ENCODE peak calls at places on chromosomes 16 and 17, in six cellular contexts. B, W, N, X, R and G are unnamed samples.

GRCh38 chr17:17723354-17724261 is 42.4 kb downstream of the RAI1 start:
- DNase-seq in X (no peak), R (no peak), W (no peak), N (no peak), B (peak; percentile 76), G (peak; percentile 62)

GRCh38 chr17:12395733-12396354 is 269.8 kb upstream of the MYOCD start:
- DNase-seq in R (no peak), N (no peak), X (no peak), W (no peak), B (peak; percentile 6), G (no peak)

GRCh38 chr17:42999003-42999525 is 845 bp downstream of the RPL27 start:
- DNase-seq in N (no peak), W (no peak), B (no peak), X (no peak), R (no peak), G (no peak)

GRCh38 chr16:85908444-85908843 is 9.5 kb downstream of the IRF8 start:
- DNase-seq in B (no peak), R (no peak), N (peak; percentile 75), X (no peak), W (no peak), G (peak; percentile 70)

GRCh38 chr16:54462766-54463165 is 176.2 kb upstream of the IRX3 start:
- DNase-seq in N (no peak), R (no peak), W (no peak), B (no peak), X (no peak), G (no peak)

GRCh38 chr16:65667013-65667578 is 545.2 kb upstream of the CDH11 start:
- DNase-seq in N (no peak), B (peak; percentile 55), R (no peak), W (no peak), X (no peak), G (no peak)

GRCh38 chr17:50944054-50944901 is 78.1 kb upstream of the TOB1 start:
- DNase-seq in B (peak; percentile 29), X (peak; percentile 63), R (peak; percentile 96), W (peak; percentile 88), N (peak; percentile 93), G (peak; percentile 71)

GRCh38 chr16:69017036-69017783 is 88.2 kb upstream of the HAS3 start:
- DNase-seq in B (peak; percentile 50), N (no peak), X (no peak), R (no peak), W (no peak), G (no peak)

GRCh38 chr16:82542714-82543113 is 84.1 kb upstream of the CDH13 start:
- DNase-seq in X (no peak), W (no peak), N (no peak), B (no peak), R (no peak), G (no peak)

GRCh38 chr16:67917140-67917851 is 14.4 kb downstream of the CTRL start:
- DNase-seq in R (no peak), B (no peak), W (peak; percentile 69), X (no peak), N (no peak), G (no peak)

GRCh38 chr17:17890773-17891759 is 54.3 kb upstream of the SREBF1 start:
- DNase-seq in X (peak; percentile 39), R (no peak), B (peak; percentile 78), W (peak; percentile 38), N (peak; percentile 75), G (peak; percentile 82)

GRCh38 chr17:54694287-54694887 is 206.3 kb upstream of the TOM1L1 start:
- DNase-seq in X (no peak), W (no peak), B (no peak), N (no peak), R (no peak), G (no peak)

GRCh38 chr17:31649302-31649701 is 209.7 kb downstream of the COPRS start:
- DNase-seq in W (no peak), R (no peak), N (no peak), X (no peak), B (no peak), G (no peak)

GRCh38 chr17:17300624-17301568 is 2.3 kb upstream of the NT5M start:
- DNase-seq in X (peak; percentile 51), W (peak; percentile 44), N (peak; percentile 68), R (no peak), B (peak; percentile 35), G (peak; percentile 71)

GRCh38 chr16:54048994-54049929 is 237.3 kb downstream of the IRX3 start:
- DNase-seq in R (no peak), X (no peak), W (no peak), N (no peak), B (no peak), G (no peak)

GRCh38 chr17:72943826-72944689 is 148.4 kb downstream of the SLC39A11 start:
- DNase-seq in X (no peak), N (no peak), B (no peak), R (no peak), W (no peak), G (no peak)

GRCh38 chr17:40490289-40490853 is 11.1 kb downstream of the TNS4 start:
- DNase-seq in W (peak; percentile 38), N (peak; percentile 67), B (peak; percentile 78), X (no peak), R (no peak), G (no peak)

GRCh38 chr16:71367243-71367976 is 8.9 kb downstream of the CALB2 start:
- DNase-seq in W (no peak), B (peak; percentile 49), R (no peak), X (peak; percentile 40), N (peak; percentile 54), G (peak; percentile 62)

GRCh38 chr17:38893612-38894011 is 23.8 kb downstream of the LASP1 start:
- DNase-seq in X (no peak), N (no peak), R (no peak), B (no peak), W (peak; percentile 52), G (no peak)

GRCh38 chr16:67110136-67110847 is 551 bp downstream of the PHAF1 start:
- DNase-seq in X (no peak), W (no peak), B (no peak), N (no peak), R (no peak), G (peak; percentile 35)

GRCh38 chr16:71358464-71359031 is at the start of gene CALB2:
- DNase-seq in B (peak; percentile 47), N (peak; percentile 80), X (peak; percentile 75), W (peak; percentile 70), R (peak; percentile 67), G (peak; percentile 85)

GRCh38 chr16:85460983-85461813 is 151.9 kb upstream of the GSE1 start:
- DNase-seq in R (no peak), X (no peak), B (peak; percentile 53), W (no peak), N (no peak), G (no peak)

DNA sequence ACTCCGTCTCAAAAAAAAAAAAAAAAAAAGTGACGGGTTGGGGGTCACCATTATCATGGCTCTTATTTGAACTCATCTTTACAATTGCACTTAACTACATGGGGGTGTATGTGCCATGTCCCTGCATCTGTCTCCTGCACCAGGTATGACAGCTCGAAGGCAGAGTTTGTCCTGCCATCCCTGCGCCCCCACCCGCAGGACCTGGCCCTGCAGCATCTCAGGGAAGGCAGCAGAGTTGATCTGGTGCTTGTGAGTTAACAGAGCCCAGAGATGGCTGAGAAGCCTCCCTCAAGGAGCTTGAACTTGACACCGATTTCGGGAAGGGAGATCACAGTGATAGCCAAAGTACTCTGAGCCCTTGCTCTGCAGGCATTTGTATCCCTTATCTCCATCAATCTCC is 44.8 kb downstream of the C16orf82 start:
- DNase-seq in B (no peak), N (no peak), W (no peak), R (peak; percentile 10), X (no peak), G (no peak)
- TF ChIP-seq CTCF in B (no peak), N (no peak), W (no peak), R (no peak), X (no peak), G (no peak)

DNA sequence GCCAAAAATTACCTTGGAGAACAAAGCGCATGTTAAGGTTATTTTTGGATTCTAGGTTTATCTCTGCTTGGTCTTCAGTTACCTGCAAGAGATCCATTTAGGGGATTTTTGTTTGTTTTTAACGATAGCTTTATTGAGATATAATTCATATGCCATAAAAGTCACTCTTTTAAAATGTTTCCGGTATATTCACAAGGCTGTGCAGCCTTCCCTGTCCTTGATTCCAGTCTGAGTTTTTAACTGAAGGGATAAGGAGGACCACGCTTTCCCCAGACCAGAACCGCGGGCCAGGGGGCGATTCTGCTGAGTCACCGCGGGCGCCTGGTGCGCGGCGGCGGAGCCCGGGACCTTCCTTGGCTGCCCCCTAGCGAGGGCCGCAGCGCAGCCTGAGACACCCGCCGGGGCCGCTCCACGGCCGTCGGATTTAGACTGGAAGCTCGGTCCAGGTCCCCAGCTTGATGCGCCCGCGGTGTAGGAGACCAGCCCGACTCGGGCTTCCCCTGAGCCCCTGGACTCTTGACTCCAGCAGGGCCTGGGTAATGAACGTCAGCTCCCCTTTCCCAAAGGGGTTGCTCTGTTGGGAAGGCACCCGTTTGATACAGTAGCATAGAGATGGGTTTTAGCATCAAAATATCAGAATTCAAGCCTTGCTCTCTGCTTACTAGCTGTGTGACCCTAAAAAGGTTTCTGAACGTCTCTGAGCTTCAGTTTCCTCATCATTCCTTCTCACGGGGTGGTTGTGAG is 50.0 kb upstream of the STH start:
- DNase-seq in W (peak; percentile 80), X (peak; percentile 62), B (peak; percentile 60), N (peak; percentile 82), R (peak; percentile 74), G (peak; percentile 88)
- TF ChIP-seq CTCF in W (peak; percentile 75), X (peak; percentile 78), B (peak; percentile 61), N (peak; percentile 70), R (peak; percentile 41), G (peak; percentile 72)

GRCh38 chr17:3974138-3974687 is 10.0 kb upstream of the ATP2A3 start:
- DNase-seq in B (no peak), X (no peak), W (no peak), R (no peak), N (no peak), G (no peak)

GRCh38 chr17:3976675-3977171 is 12.5 kb upstream of the ATP2A3 start:
- DNase-seq in B (no peak), N (peak; percentile 84), W (peak; percentile 89), R (peak; percentile 93), X (no peak), G (no peak)

GRCh38 chr17:3972931-3973330 is 8.7 kb upstream of the ATP2A3 start:
- DNase-seq in W (no peak), B (no peak), X (no peak), N (no peak), R (no peak), G (no peak)

GRCh38 chr17:3973498-3974137 is 9.4 kb upstream of the ATP2A3 start:
- DNase-seq in B (no peak), X (no peak), R (no peak), W (no peak), N (no peak), G (no peak)

GRCh38 chr17:3974980-3975379 is 10.7 kb upstream of the ATP2A3 start:
- DNase-seq in W (no peak), N (no peak), B (no peak), R (no peak), X (no peak), G (no peak)
- TF ChIP-seq CTCF in W (no peak), N (no peak), B (no peak), R (no peak), X (no peak), G (no peak)

GRCh38 chr17:47821424-47822379 is at the start of gene OSBPL7:
- DNase-seq in R (peak; percentile 74), N (peak; percentile 90), B (peak; percentile 83), X (peak; percentile 39), W (peak; percentile 68), G (peak; percentile 91)
- TF ChIP-seq CTCF in R (no peak), N (peak; percentile 16), B (peak; percentile 13), X (no peak), W (no peak), G (peak; percentile 77)

GRCh38 chr17:80475949-80476876 is at the start of gene NPTX1:
- DNase-seq in X (no peak), R (no peak), B (no peak), N (no peak), W (no peak), G (no peak)
- TF ChIP-seq CTCF in X (no peak), R (no peak), B (no peak), N (no peak), W (no peak), G (no peak)